ENCODE peak calls at places on chromosomes 1 and 21, in eight cellular contexts. M, X, E, G, R, F, N and I are unnamed samples.

GRCh38 chr1:227789042-227789880 is 26.2 kb upstream of the PRSS38 start:
- DNase-seq in M (no peak), X (peak), E (no peak), G (no peak), R (no peak), F (no peak), N (no peak), I (peak)

GRCh38 chr1:173506437-173506836 is 29.3 kb downstream of the PRDX6 start:
- DNase-seq in M (no peak), X (no peak), E (no peak), G (no peak), R (no peak), F (peak), N (no peak), I (peak)

GRCh38 chr21:33230518-33231324 is 983 bp downstream of the IFNAR2 start:
- DNase-seq in M (peak), X (peak), E (no peak), G (peak), R (peak), F (peak), N (peak), I (peak)

GRCh38 chr1:56301791-56302190 is 277.6 kb downstream of the PLPP3 start:
- DNase-seq in M (no peak), X (peak), E (no peak), G (no peak), R (no peak), F (no peak), N (peak), I (peak)

GRCh38 chr1:241990040-241990439 is 8.9 kb downstream of the MAP1LC3C start:
- DNase-seq in M (no peak), X (peak), E (no peak), G (peak), R (no peak), F (peak), N (peak), I (peak)

GRCh38 chr21:32119389-32119788 is 159.5 kb downstream of the MIS18A start:
- DNase-seq in M (no peak), X (no peak), E (no peak), G (no peak), R (no peak), F (no peak), N (no peak), I (no peak)

GRCh38 chr1:38114231-38114630 is 67.6 kb upstream of the POU3F1 start:
- DNase-seq in M (no peak), X (peak), E (no peak), G (peak), R (no peak), F (no peak), N (peak), I (no peak)

GRCh38 chr1:94305704-94306103 is 68.3 kb upstream of the ARHGAP29 start:
- DNase-seq in M (no peak), X (peak), E (no peak), G (no peak), R (no peak), F (no peak), N (peak), I (peak)

GRCh38 chr1:53073899-53074311 is 11.9 kb downstream of the PODN start:
- DNase-seq in M (no peak), X (no peak), E (no peak), G (peak), R (no peak), F (no peak), N (no peak), I (no peak)

GRCh38 chr1:119688810-119689209 is 22.9 kb upstream of the PHGDH start:
- DNase-seq in M (no peak), X (no peak), E (no peak), G (no peak), R (no peak), F (no peak), N (no peak), I (no peak)

GRCh38 chr1:22045604-22046228 is 6.8 kb upstream of the CDC42 start:
- DNase-seq in M (no peak), X (no peak), E (no peak), G (no peak), R (no peak), F (no peak), N (peak), I (no peak)

GRCh38 chr1:165426745-165427144 is 18.2 kb downstream of the RXRG start:
- DNase-seq in M (no peak), X (no peak), E (no peak), G (no peak), R (no peak), F (no peak), N (no peak), I (no peak)

GRCh38 chr1:113677250-113678158 is 81.8 kb downstream of the PHTF1 start:
- DNase-seq in M (no peak), X (peak), E (no peak), G (no peak), R (peak), F (peak), N (peak), I (peak)

GRCh38 chr1:244012232-244012631 is 38.9 kb upstream of the ZBTB18 start:
- DNase-seq in M (no peak), X (peak), E (no peak), G (no peak), R (no peak), F (peak), N (peak), I (peak)

GRCh38 chr1:29142714-29143113 is 19.0 kb upstream of the TMEM200B start:
- DNase-seq in M (no peak), X (no peak), E (no peak), G (no peak), R (no peak), F (no peak), N (no peak), I (no peak)

GRCh38 chr1:28898267-28898955 is 16.0 kb upstream of the EPB41 start:
- DNase-seq in M (no peak), X (no peak), E (no peak), G (peak), R (no peak), F (no peak), N (no peak), I (no peak)

GRCh38 chr1:9687876-9688582 is 36.5 kb downstream of the PIK3CD start:
- DNase-seq in M (no peak), X (no peak), E (no peak), G (no peak), R (peak), F (peak), N (peak), I (peak)

GRCh38 chr1:92792340-92792782 is 7.5 kb upstream of the EVI5 start:
- DNase-seq in M (no peak), X (no peak), E (no peak), G (no peak), R (peak), F (no peak), N (no peak), I (no peak)

GRCh38 chr1:55071477-55071876 is 32.1 kb downstream of the PCSK9 start:
- DNase-seq in M (no peak), X (peak), E (no peak), G (no peak), R (peak), F (peak), N (peak), I (peak)

GRCh38 chr1:106080608-106081325 is 975.7 kb upstream of the PRMT6 start:
- DNase-seq in M (no peak), X (no peak), E (no peak), G (no peak), R (no peak), F (no peak), N (no peak), I (no peak)

GRCh38 chr1:202689493-202690342 is 20.5 kb downstream of the SYT2 start:
- DNase-seq in M (no peak), X (no peak), E (no peak), G (no peak), R (no peak), F (no peak), N (no peak), I (no peak)

GRCh38 chr1:220776725-220777326 is 9.9 kb upstream of the MTARC1 start:
- DNase-seq in M (peak), X (peak), E (no peak), G (peak), R (peak), F (peak), N (peak), I (peak)

GRCh38 chr1:55781944-55782482 is 566.8 kb upstream of the USP24 start:
- DNase-seq in M (no peak), X (peak), E (peak), G (no peak), R (no peak), F (peak), N (peak), I (peak)

GRCh38 chr1:23591460-23592208 is 32.3 kb upstream of the ID3 start:
- DNase-seq in M (no peak), X (no peak), E (no peak), G (no peak), R (no peak), F (no peak), N (no peak), I (no peak)

GRCh38 chr1:32406629-32407111 is 12.4 kb upstream of the BSDC1 start:
- DNase-seq in M (no peak), X (no peak), E (no peak), G (no peak), R (no peak), F (no peak), N (no peak), I (no peak)